ENCODE peak calls at places on chromosome 5, in five cellular contexts. U is left ventricle myocardium inferior, W is right cardiac atrium, N is neural progenitor cell, O is transverse colon. E is an unnamed sample.

GRCh38 chr5:95838001-95838520 is 15.5 kb upstream of the GLRX start:
- DNase-seq in W (no peak), U (no peak), N (no peak), O (no peak), E (no peak)

GRCh38 chr5:173243808-173244305 is 8.9 kb upstream of the NKX2-5 start:
- DNase-seq in W (peak), N (peak), O (no peak), U (no peak), E (no peak)

GRCh38 chr5:150556859-150557506 is 49.1 kb downstream of the NDST1 start:
- DNase-seq in W (no peak), N (no peak), U (no peak), O (no peak), E (no peak)

GRCh38 chr5:98793223-98793622 is 19.8 kb downstream of the RGMB start:
- DNase-seq in O (no peak), W (no peak), N (no peak), U (no peak), E (no peak)

GRCh38 chr5:171628344-171628743 is 157.3 kb upstream of the SMIM23 start:
- DNase-seq in W (no peak), O (no peak), U (no peak), N (no peak), E (no peak)

GRCh38 chr5:169280286-169280685 is 20.7 kb downstream of the SLIT3 start:
- DNase-seq in W (peak), U (no peak), N (no peak), O (no peak), E (no peak)

GRCh38 chr5:126443374-126443851 is 20.2 kb downstream of the GRAMD2B start:
- DNase-seq in U (no peak), W (no peak), N (no peak), O (no peak), E (no peak)

GRCh38 chr5:140023611-140024191 is 19.4 kb downstream of the NRG2 start:
- DNase-seq in N (no peak), W (no peak), U (no peak), O (no peak), E (no peak)

GRCh38 chr5:63131618-63132285 is 553.1 kb downstream of the LRRC70 start:
- DNase-seq in O (no peak), W (no peak), N (no peak), U (no peak), E (no peak)

GRCh38 chr5:59829389-59829788 is 64.1 kb downstream of the PDE4D start:
- DNase-seq in W (no peak), N (no peak), O (no peak), U (no peak), E (peak)

GRCh38 chr5:177362102-177362868 is 4.6 kb downstream of the RGS14 start:
- DNase-seq in U (no peak), O (no peak), N (no peak), W (no peak), E (no peak)

GRCh38 chr5:471750-472058 is 28.7 kb downstream of the EXOC3 start:
- DNase-seq in N (no peak), O (peak), W (no peak), U (no peak), E (no peak)

GRCh38 chr5:104297076-104297475 is 734.5 kb upstream of the NUDT12 start:
- DNase-seq in O (no peak), N (no peak), W (no peak), U (no peak), E (no peak)

GRCh38 chr5:149581931-149582768 is 852 bp downstream of the ARHGEF37 start:
- DNase-seq in U (no peak), O (peak), N (peak), W (no peak), E (no peak)

GRCh38 chr5:140883927-140884697 is 2.2 kb downstream of the PCDHA13 start:
- DNase-seq in O (no peak), W (no peak), U (no peak), N (no peak), E (no peak)

GRCh38 chr5:127343313-127343712 is 52.7 kb downstream of the MEGF10 start:
- DNase-seq in O (no peak), U (no peak), N (no peak), W (no peak), E (no peak)

GRCh38 chr5:149360262-149360661 is 2.4 kb downstream of the PCYOX1L start:
- DNase-seq in O (no peak), W (no peak), U (no peak), N (no peak), E (no peak)

GRCh38 chr5:144691936-144692335 is 521.3 kb downstream of the KCTD16 start:
- DNase-seq in W (no peak), N (no peak), O (no peak), U (no peak), E (no peak)

GRCh38 chr5:35242695-35243258 is 12.5 kb upstream of the PRLR start:
- DNase-seq in U (no peak), N (no peak), W (no peak), O (peak), E (no peak)

GRCh38 chr5:16082053-16082452 is 97.5 kb downstream of the MARCHF11 start:
- DNase-seq in O (no peak), U (no peak), W (no peak), N (peak), E (no peak)

GRCh38 chr5:84437673-84438315 is 53.1 kb upstream of the EDIL3 start:
- DNase-seq in U (no peak), O (no peak), N (no peak), W (no peak), E (peak)

GRCh38 chr5:167652690-167653089 is 638.8 kb upstream of the WWC1 start:
- DNase-seq in U (no peak), O (no peak), N (no peak), W (no peak), E (no peak)

GRCh38 chr5:83401122-83401620 is 70.4 kb upstream of the VCAN start:
- DNase-seq in U (no peak), N (no peak), O (no peak), W (no peak), E (no peak)

GRCh38 chr5:143733635-143734341 is 78.2 kb upstream of the HMHB1 start:
- DNase-seq in W (no peak), U (no peak), O (no peak), N (no peak), E (no peak)

GRCh38 chr5:179805529-179806249 is 977 bp downstream of the MGAT4B start:
- DNase-seq in U (no peak), N (peak), O (no peak), W (peak), E (no peak)

GRCh38 chr5:181061645-181062044 is 21.6 kb downstream of the BTNL9 start:
- DNase-seq in O (no peak), W (no peak), U (no peak), N (no peak), E (no peak)

GRCh38 chr5:33975846-33976245 is 8.6 kb downstream of the SLC45A2 start:
- DNase-seq in O (no peak), U (no peak), N (peak), W (no peak), E (no peak)

GRCh38 chr5:14110196-14110595 is 32.9 kb upstream of the TRIO start:
- DNase-seq in N (no peak), W (no peak), U (no peak), O (no peak), E (no peak)

GRCh38 chr5:14108170-14108996 is 34.8 kb upstream of the TRIO start:
- DNase-seq in W (peak), N (peak), O (peak), U (peak), E (peak)

GRCh38 chr5:14109041-14109747 is 33.9 kb upstream of the TRIO start:
- DNase-seq in W (no peak), U (no peak), O (peak), N (no peak), E (no peak)

GRCh38 chr5:14109771-14110170 is 33.4 kb upstream of the TRIO start:
- DNase-seq in N (no peak), O (no peak), W (no peak), U (no peak), E (no peak)

GRCh38 chr5:14110680-14111079 is 32.5 kb upstream of the TRIO start:
- DNase-seq in O (no peak), U (no peak), N (no peak), W (no peak), E (peak)
- H3K27ac ChIP-seq in O (no peak), U (no peak), N (no peak), W (no peak), E (peak)

GRCh38 chr5:138351056-138351455 is 1.4 kb upstream of the KDM3B start:
- DNase-seq in N (no peak), U (no peak), W (no peak), O (no peak), E (peak)

GRCh38 chr5:138349842-138350635 is 2.4 kb upstream of the KDM3B start:
- DNase-seq in O (no peak), W (no peak), U (no peak), N (no peak), E (no peak)

GRCh38 chr5:138352071-138352721 is at the start of gene KDM3B:
- DNase-seq in O (peak), W (peak), U (peak), N (peak), E (peak)

GRCh38 chr5:138352722-138353549 is 451 bp downstream of the KDM3B start:
- DNase-seq in W (peak), U (peak), N (peak), O (peak), E (no peak)

DNA sequence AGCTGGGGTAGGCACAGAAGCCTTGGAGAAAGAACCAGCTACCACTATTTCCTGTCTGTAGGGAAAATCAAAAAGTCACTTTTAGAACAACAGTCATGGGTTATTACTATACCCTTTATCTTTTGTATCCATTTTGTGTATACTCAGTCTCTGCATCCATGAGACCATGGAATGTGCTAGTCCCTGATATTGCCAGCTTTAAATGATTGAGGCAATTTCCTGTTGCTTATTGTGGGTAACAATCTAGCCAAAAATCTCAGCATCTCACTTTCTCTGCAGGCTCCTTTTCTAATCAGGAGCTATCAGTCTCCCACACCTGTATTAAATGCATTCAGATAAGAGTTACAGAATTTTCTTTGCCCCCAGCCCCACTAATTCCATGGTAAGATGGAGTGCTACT is 968 bp upstream of the KDM3B start:
- DNase-seq in U (no peak), O (no peak), W (no peak), N (no peak), E (no peak)
- H3K27ac ChIP-seq in U (peak), O (no peak), W (no peak), N (no peak), E (no peak)

GRCh38 chr5:37738057-37738691 is 101.7 kb downstream of the GDNF start:
- DNase-seq in N (no peak), W (no peak), U (no peak), O (no peak), E (peak)
- H3K27ac ChIP-seq in N (no peak), W (no peak), U (no peak), O (no peak), E (no peak)

GRCh38 chr5:178544166-178544834 is 45.9 kb downstream of the COL23A1 start:
- DNase-seq in N (no peak), U (peak), O (no peak), W (peak), E (no peak)
- H3K27ac ChIP-seq in N (no peak), U (peak), O (no peak), W (peak), E (no peak)

GRCh38 chr5:116935561-116936162 is 361.0 kb upstream of the SEMA6A start:
- DNase-seq in O (no peak), N (no peak), U (no peak), W (no peak), E (no peak)
- H3K27ac ChIP-seq in O (no peak), N (no peak), U (no peak), W (no peak), E (no peak)

GRCh38 chr5:174337276-174338203 is 292.0 kb downstream of the NSG2 start:
- DNase-seq in N (peak), U (no peak), O (no peak), W (no peak), E (no peak)
- H3K27ac ChIP-seq in N (no peak), U (no peak), O (no peak), W (no peak), E (no peak)

DNA sequence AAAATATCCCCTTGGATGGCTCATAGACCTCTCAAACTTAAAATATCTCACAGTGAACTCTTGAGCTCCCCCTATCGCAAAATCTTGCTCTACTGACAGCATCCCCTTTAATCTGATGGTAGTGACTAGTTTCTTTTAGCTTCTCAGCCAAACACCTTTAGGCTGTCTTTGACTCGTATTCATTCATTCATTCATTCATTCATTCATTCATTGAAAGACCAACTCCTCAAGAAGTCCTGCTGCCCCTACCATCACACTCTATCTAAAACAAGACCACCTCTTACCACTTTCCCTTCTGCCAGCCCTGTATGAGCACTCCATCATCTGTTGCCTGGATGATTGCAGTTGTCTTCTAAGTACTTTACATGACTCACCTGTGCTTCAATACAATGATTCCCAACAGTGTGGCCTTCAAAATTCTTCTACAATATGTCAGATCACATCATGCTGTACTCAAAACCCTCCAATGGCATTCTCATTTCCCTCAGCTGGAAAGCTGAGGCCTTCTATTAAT is 46.8 kb downstream of the ITGA2 start:
- DNase-seq in W (no peak), U (no peak), N (peak), O (no peak), E (no peak)
- H3K27ac ChIP-seq in W (no peak), U (no peak), N (no peak), O (no peak), E (no peak)

GRCh38 chr5:78665519-78665918 is 16.9 kb upstream of the LHFPL2 start:
- DNase-seq in U (no peak), O (no peak), W (no peak), N (no peak), E (no peak)

GRCh38 chr5:78669331-78669730 is 20.8 kb upstream of the LHFPL2 start:
- DNase-seq in O (no peak), W (no peak), U (no peak), N (no peak), E (no peak)

GRCh38 chr5:78662323-78662722 is 13.8 kb upstream of the LHFPL2 start:
- DNase-seq in N (no peak), U (no peak), W (no peak), O (no peak), E (no peak)

GRCh38 chr5:78667461-78668103 is 19.0 kb upstream of the LHFPL2 start:
- DNase-seq in U (no peak), O (no peak), W (no peak), N (no peak), E (no peak)

DNA sequence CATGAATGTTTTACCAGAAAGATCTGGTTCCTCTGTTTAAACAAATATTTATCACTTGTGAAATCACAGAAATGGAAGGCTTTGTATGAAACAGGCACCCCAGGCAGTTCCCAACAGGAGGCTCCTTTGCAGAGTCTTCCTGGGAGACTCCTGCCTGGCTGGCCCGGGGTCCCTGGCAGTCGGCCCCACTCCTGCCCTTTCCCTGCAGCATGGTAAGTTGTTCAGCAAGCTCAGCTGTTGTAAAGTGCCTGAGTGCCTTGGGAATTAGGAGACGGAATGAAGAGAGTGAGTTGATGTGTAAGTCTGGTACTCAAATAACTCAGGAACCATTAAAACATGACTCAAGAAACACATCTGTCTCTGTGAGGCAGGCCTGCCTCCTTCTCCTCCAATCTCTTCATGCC is 17.5 kb upstream of the LHFPL2 start:
- DNase-seq in U (no peak), N (no peak), W (no peak), O (no peak), E (no peak)
- H3K27ac ChIP-seq in U (no peak), N (no peak), W (no peak), O (no peak), E (peak)

GRCh38 chr5:39202594-39203290 is 16.6 kb downstream of the FYB1 start:
- DNase-seq in W (no peak), U (no peak), O (no peak), N (no peak), E (no peak)

GRCh38 chr5:39201795-39202593 is 17.4 kb downstream of the FYB1 start:
- DNase-seq in O (no peak), U (no peak), W (no peak), N (no peak), E (no peak)

GRCh38 chr5:39205550-39205949 is 13.8 kb downstream of the FYB1 start:
- DNase-seq in W (no peak), O (no peak), U (no peak), N (no peak), E (no peak)

GRCh38 chr5:39203291-39203922 is 16.0 kb downstream of the FYB1 start:
- DNase-seq in U (no peak), O (no peak), W (no peak), N (no peak), E (no peak)

GRCh38 chr5:39203951-39204350 is 15.4 kb downstream of the FYB1 start:
- DNase-seq in U (no peak), W (no peak), N (no peak), O (no peak), E (no peak)
- H3K27ac ChIP-seq in U (no peak), W (no peak), N (no peak), O (peak), E (no peak)

GRCh38 chr5:43603535-43604363 is 769 bp downstream of the NNT start:
- DNase-seq in N (peak), W (peak), U (peak), O (peak), E (no peak)
- H3K27ac ChIP-seq in N (no peak), W (peak), U (peak), O (peak), E (no peak)

E was measured in AG04450.